ENCODE peak calls at places on chromosome 1, in nine cellular contexts. U, J, S, R, I, W, P, L and D are unnamed samples.

GRCh38 chr1:17016317-17016661 is 4.6 kb upstream of the ATP13A2 start:
- DNase-seq in I (no peak), J (no peak), L (peak), P (no peak), R (no peak), U (no peak), W (no peak), S (no peak), D (no peak)

GRCh38 chr1:221439008-221439733 is 302.7 kb downstream of the DUSP10 start:
- DNase-seq in S (no peak), I (no peak), P (no peak), U (no peak), R (peak), L (peak), W (peak), J (no peak), D (no peak)

GRCh38 chr1:65813956-65814355 is 21.3 kb downstream of the PDE4B start:
- DNase-seq in W (no peak), U (no peak), J (peak), R (no peak), P (no peak), L (peak), I (no peak), S (peak), D (no peak)

GRCh38 chr1:148388260-148389026 is 94.7 kb downstream of the PPIAL4G start:
- DNase-seq in L (peak), J (no peak), R (peak), I (peak), W (peak), P (peak), S (peak), U (peak), D (peak)

GRCh38 chr1:192524223-192524622 is 51.4 kb upstream of the RGS1 start:
- DNase-seq in W (no peak), S (no peak), J (no peak), I (no peak), R (no peak), L (peak), U (no peak), P (no peak), D (no peak)

GRCh38 chr1:112676543-112676942 is 2.1 kb downstream of the MOV10 start:
- DNase-seq in S (no peak), I (no peak), W (peak), L (no peak), J (no peak), P (no peak), R (no peak), U (peak), D (no peak)

GRCh38 chr1:2556277-2557145 is at the start of gene TNFRSF14:
- DNase-seq in W (peak), S (no peak), P (no peak), I (no peak), R (peak), L (peak), J (no peak), U (peak), D (no peak)

GRCh38 chr1:3399732-3400131 is 54.7 kb upstream of the ARHGEF16 start:
- DNase-seq in W (no peak), L (no peak), P (no peak), R (no peak), I (no peak), J (no peak), U (no peak), S (no peak), D (no peak)

GRCh38 chr1:78334952-78335351 is 155.8 kb upstream of the PTGFR start:
- DNase-seq in S (no peak), L (no peak), W (no peak), P (no peak), R (no peak), I (no peak), J (no peak), U (peak), D (no peak)

GRCh38 chr1:117527566-117528102 is 78.2 kb upstream of the TENT5C start:
- DNase-seq in U (no peak), R (no peak), J (no peak), W (no peak), I (no peak), S (no peak), P (no peak), L (peak), D (no peak)

GRCh38 chr1:114033961-114034360 is 54.7 kb downstream of the OLFML3 start:
- DNase-seq in R (no peak), I (no peak), W (no peak), L (no peak), P (no peak), S (no peak), J (no peak), U (no peak), D (no peak)

GRCh38 chr1:23396380-23396779 is 26.7 kb upstream of the ZNF436 start:
- DNase-seq in I (no peak), P (no peak), U (no peak), R (no peak), J (no peak), S (no peak), L (no peak), W (no peak), D (no peak)

GRCh38 chr1:12604114-12604874 is 13.7 kb downstream of the DHRS3 start:
- DNase-seq in L (peak), J (peak), U (peak), P (no peak), I (no peak), S (peak), R (no peak), W (peak), D (no peak)

GRCh38 chr1:20158358-20159070 is 19.4 kb downstream of the PLA2G2F start:
- DNase-seq in U (no peak), S (peak), P (no peak), R (no peak), W (no peak), J (no peak), L (no peak), I (no peak), D (no peak)

GRCh38 chr1:221487781-221488520 is 253.9 kb downstream of the DUSP10 start:
- DNase-seq in P (no peak), S (no peak), I (no peak), J (no peak), W (no peak), U (no peak), L (peak), R (no peak), D (no peak)

GRCh38 chr1:203601717-203602309 is 24.8 kb upstream of the ATP2B4 start:
- DNase-seq in U (no peak), S (no peak), R (no peak), J (no peak), P (no peak), I (no peak), W (no peak), L (no peak), D (no peak)

GRCh38 chr1:214233856-214234634 is 46.9 kb upstream of the SMYD2 start:
- DNase-seq in L (no peak), S (peak), R (no peak), I (no peak), W (no peak), P (no peak), J (peak), U (no peak), D (no peak)

GRCh38 chr1:86739901-86740507 is 35.6 kb downstream of the SH3GLB1 start:
- DNase-seq in P (no peak), J (no peak), W (peak), I (no peak), L (no peak), S (no peak), R (no peak), U (peak), D (no peak)

GRCh38 chr1:171754381-171754705 is 12.5 kb upstream of the VAMP4 start:
- DNase-seq in R (no peak), U (peak), I (no peak), W (peak), S (no peak), P (no peak), J (no peak), L (peak), D (no peak)

GRCh38 chr1:235513495-235514366 is 9.5 kb upstream of the B3GALNT2 start:
- DNase-seq in J (peak), P (no peak), I (peak), W (peak), S (no peak), U (peak), L (peak), R (peak), D (no peak)

GRCh38 chr1:43271186-43272118 is 1.7 kb downstream of the TMEM125 start:
- DNase-seq in S (no peak), L (no peak), R (no peak), P (no peak), W (no peak), J (no peak), I (no peak), U (no peak), D (no peak)

GRCh38 chr1:78145105-78145580 is 99.4 kb downstream of the GIPC2 start:
- DNase-seq in U (peak), I (peak), W (peak), L (peak), P (no peak), J (peak), R (no peak), S (peak), D (peak)